ENCODE peak calls at places on chromosomes 6 and 20, in five cellular contexts. One of them, this sample, is unnamed.

GRCh38 chr6:8180327-8181161 is 78.2 kb upstream of the EEF1E1 start:
- DNase-seq in left lung: no peak
- DNase-seq in brain microvascular endothelial cell: peak; percentile 89
- DNase-seq in GM23338: peak; percentile 72
- DNase-seq in cardiac muscle cell: peak; percentile 50
- DNase-seq in this sample: no peak

GRCh38 chr6:158739673-158740072 is 79.5 kb downstream of the EZR start:
- DNase-seq in brain microvascular endothelial cell: no peak
- DNase-seq in GM23338: no peak
- DNase-seq in left lung: no peak
- DNase-seq in cardiac muscle cell: no peak
- DNase-seq in this sample: no peak

GRCh38 chr20:50323209-50323608 is 132.6 kb downstream of the CEBPB start:
- DNase-seq in cardiac muscle cell: no peak
- DNase-seq in left lung: no peak
- DNase-seq in GM23338: no peak
- DNase-seq in brain microvascular endothelial cell: no peak
- DNase-seq in this sample: no peak

GRCh38 chr20:23235173-23236027 is 115.2 kb upstream of the NXT1 start:
- DNase-seq in GM23338: peak; percentile 80
- DNase-seq in cardiac muscle cell: peak; percentile 81
- DNase-seq in left lung: peak; percentile 89
- DNase-seq in brain microvascular endothelial cell: no peak
- DNase-seq in this sample: peak; percentile 84

GRCh38 chr6:13681305-13682061 is 30.2 kb downstream of the RANBP9 start:
- DNase-seq in left lung: no peak
- DNase-seq in GM23338: no peak
- DNase-seq in cardiac muscle cell: no peak
- DNase-seq in brain microvascular endothelial cell: no peak
- DNase-seq in this sample: no peak

GRCh38 chr6:109466212-109466923 is 10.8 kb upstream of the MICAL1 start:
- DNase-seq in cardiac muscle cell: no peak
- DNase-seq in GM23338: no peak
- DNase-seq in brain microvascular endothelial cell: no peak
- DNase-seq in left lung: no peak
- DNase-seq in this sample: no peak

GRCh38 chr6:159985296-159985940 is 16.5 kb downstream of the IGF2R start:
- DNase-seq in cardiac muscle cell: peak; percentile 60
- DNase-seq in brain microvascular endothelial cell: no peak
- DNase-seq in left lung: no peak
- DNase-seq in GM23338: no peak
- DNase-seq in this sample: no peak

GRCh38 chr6:13194852-13195251 is 133.5 kb downstream of the TBC1D7 start:
- DNase-seq in brain microvascular endothelial cell: peak; percentile 58
- DNase-seq in left lung: peak; percentile 73
- DNase-seq in cardiac muscle cell: peak; percentile 85
- DNase-seq in GM23338: peak; percentile 80
- DNase-seq in this sample: peak; percentile 69

GRCh38 chr6:40710626-40711354 is 123.6 kb upstream of the LRFN2 start:
- DNase-seq in GM23338: no peak
- DNase-seq in cardiac muscle cell: no peak
- DNase-seq in left lung: no peak
- DNase-seq in brain microvascular endothelial cell: no peak
- DNase-seq in this sample: no peak

GRCh38 chr6:126724821-126725220 is 384.9 kb downstream of the CENPW start:
- DNase-seq in brain microvascular endothelial cell: no peak
- DNase-seq in GM23338: no peak
- DNase-seq in left lung: no peak
- DNase-seq in cardiac muscle cell: no peak
- DNase-seq in this sample: no peak

GRCh38 chr6:169824848-169825557 is 73.6 kb downstream of the ERMARD start:
- DNase-seq in GM23338: no peak
- DNase-seq in brain microvascular endothelial cell: no peak
- DNase-seq in left lung: peak; percentile 39
- DNase-seq in cardiac muscle cell: no peak
- DNase-seq in this sample: peak; percentile 1

GRCh38 chr6:136989591-136990578 is 54.9 kb downstream of the IL20RA start:
- DNase-seq in left lung: peak; percentile 80
- DNase-seq in brain microvascular endothelial cell: no peak
- DNase-seq in cardiac muscle cell: no peak
- DNase-seq in GM23338: peak; percentile 82
- DNase-seq in this sample: peak; percentile 51

GRCh38 chr6:43789447-43789846 is 19.4 kb downstream of the VEGFA start:
- DNase-seq in GM23338: no peak
- DNase-seq in brain microvascular endothelial cell: no peak
- DNase-seq in cardiac muscle cell: no peak
- DNase-seq in left lung: no peak
- DNase-seq in this sample: no peak

GRCh38 chr20:458766-459165 is 3.6 kb downstream of the TBC1D20 start:
- DNase-seq in cardiac muscle cell: no peak
- DNase-seq in left lung: no peak
- DNase-seq in brain microvascular endothelial cell: no peak
- DNase-seq in GM23338: no peak
- DNase-seq in this sample: no peak

GRCh38 chr20:13396036-13396435 is 175.0 kb downstream of the ISM1 start:
- DNase-seq in brain microvascular endothelial cell: no peak
- DNase-seq in cardiac muscle cell: no peak
- DNase-seq in GM23338: no peak
- DNase-seq in left lung: no peak
- DNase-seq in this sample: no peak

GRCh38 chr20:38293490-38294333 is 10.2 kb upstream of the BPI start:
- DNase-seq in cardiac muscle cell: peak; percentile 16
- DNase-seq in GM23338: peak; percentile 61
- DNase-seq in brain microvascular endothelial cell: no peak
- DNase-seq in left lung: no peak
- DNase-seq in this sample: no peak

GRCh38 chr6:109075934-109076333 is 18.7 kb downstream of the SESN1 start:
- DNase-seq in cardiac muscle cell: no peak
- DNase-seq in brain microvascular endothelial cell: no peak
- DNase-seq in GM23338: no peak
- DNase-seq in left lung: no peak
- DNase-seq in this sample: no peak

GRCh38 chr6:142088858-142089216 is 43.9 kb upstream of the GJE1 start:
- DNase-seq in cardiac muscle cell: peak; percentile 56
- DNase-seq in brain microvascular endothelial cell: peak; percentile 40
- DNase-seq in GM23338: peak; percentile 74
- DNase-seq in left lung: peak; percentile 66
- DNase-seq in this sample: peak; percentile 37

GRCh38 chr20:32558526-32558925 is 26.6 kb downstream of the NOL4L start:
- DNase-seq in cardiac muscle cell: no peak
- DNase-seq in brain microvascular endothelial cell: no peak
- DNase-seq in GM23338: no peak
- DNase-seq in left lung: no peak
- DNase-seq in this sample: no peak

GRCh38 chr20:20365593-20365992 is 2.3 kb upstream of the INSM1 start:
- DNase-seq in left lung: no peak
- DNase-seq in brain microvascular endothelial cell: no peak
- DNase-seq in GM23338: peak; percentile 22
- DNase-seq in cardiac muscle cell: no peak
- DNase-seq in this sample: no peak

GRCh38 chr6:39124114-39124513 is 9.1 kb upstream of the SAYSD1 start:
- DNase-seq in brain microvascular endothelial cell: no peak
- DNase-seq in GM23338: no peak
- DNase-seq in cardiac muscle cell: no peak
- DNase-seq in left lung: no peak
- DNase-seq in this sample: no peak

GRCh38 chr6:78908621-78909020 is 41.3 kb downstream of the IRAK1BP1 start:
- DNase-seq in brain microvascular endothelial cell: no peak
- DNase-seq in cardiac muscle cell: no peak
- DNase-seq in GM23338: no peak
- DNase-seq in left lung: no peak
- DNase-seq in this sample: no peak

GRCh38 chr20:48658198-48658476 is 169.7 kb downstream of the PREX1 start:
- DNase-seq in cardiac muscle cell: no peak
- DNase-seq in left lung: no peak
- DNase-seq in GM23338: no peak
- DNase-seq in brain microvascular endothelial cell: no peak
- DNase-seq in this sample: no peak

GRCh38 chr20:16816192-16816591 is 68.0 kb downstream of the OTOR start:
- DNase-seq in GM23338: peak; percentile 64
- DNase-seq in cardiac muscle cell: no peak
- DNase-seq in brain microvascular endothelial cell: no peak
- DNase-seq in left lung: no peak
- DNase-seq in this sample: no peak
- H3K27ac ChIP-seq in GM23338: no peak overlapping the region
- H3K27ac ChIP-seq in cardiac muscle cell: no peak overlapping the region
- H3K27ac ChIP-seq in brain microvascular endothelial cell: no peak overlapping the region
- H3K27ac ChIP-seq in left lung: no peak overlapping the region
- H3K27ac ChIP-seq in this sample: no peak overlapping the region

DNA sequence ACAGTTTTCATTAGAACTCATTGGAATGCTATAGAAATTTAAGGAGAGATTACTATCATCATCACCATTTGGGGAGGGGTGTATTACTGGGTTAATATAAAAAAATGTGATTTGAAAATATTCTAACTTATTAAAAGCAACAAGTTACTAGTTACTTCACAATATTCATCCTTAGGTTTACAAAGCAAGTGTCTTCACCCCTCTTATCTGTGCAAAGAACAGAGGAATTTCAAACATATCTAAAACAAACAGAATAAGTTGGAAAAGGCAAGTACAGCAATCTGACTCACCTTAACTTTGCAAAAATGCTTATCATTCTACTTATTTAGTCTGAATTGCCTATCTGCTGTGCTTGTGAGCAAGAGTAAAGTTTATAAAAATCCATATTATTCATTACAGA is 32.9 kb downstream of the DCBLD1 start:
- DNase-seq in GM23338: no peak
- DNase-seq in brain microvascular endothelial cell: no peak
- DNase-seq in cardiac muscle cell: no peak
- DNase-seq in left lung: no peak
- DNase-seq in this sample: no peak
- TF ChIP-seq CTCF in GM23338: no peak
- TF ChIP-seq CTCF in brain microvascular endothelial cell: no peak
- TF ChIP-seq CTCF in cardiac muscle cell: no peak
- TF ChIP-seq CTCF in left lung: no peak
- TF ChIP-seq CTCF in this sample: no peak

DNA sequence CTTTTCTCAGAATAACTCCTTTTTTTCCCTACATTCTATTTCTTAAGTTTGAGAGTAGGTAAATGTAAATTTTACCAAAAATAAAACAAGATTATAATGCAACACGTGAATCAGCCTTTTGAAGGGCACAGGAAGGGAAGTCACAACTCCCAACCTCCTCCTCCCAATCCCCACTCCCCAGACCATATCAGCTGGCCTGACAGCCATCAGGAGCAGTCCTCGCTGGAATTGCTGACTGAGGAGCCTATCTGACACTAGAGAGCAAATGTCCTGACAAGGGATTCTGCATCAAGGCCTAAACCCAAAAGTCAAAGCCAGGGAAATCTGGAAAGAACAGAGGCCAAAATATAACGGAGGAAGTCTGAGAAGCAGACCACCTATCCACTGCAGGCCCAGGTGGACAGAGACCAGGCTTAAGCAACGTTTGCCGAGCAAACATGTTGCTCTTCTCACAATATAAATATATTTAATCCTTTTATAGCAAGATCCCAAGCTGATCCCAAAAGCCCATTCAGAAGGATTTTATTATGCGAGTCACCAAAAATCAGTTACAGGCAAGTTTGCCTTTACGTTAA is 2.5 kb downstream of the RRAGD start:
- DNase-seq in brain microvascular endothelial cell: no peak
- DNase-seq in cardiac muscle cell: no peak
- DNase-seq in left lung: no peak
- DNase-seq in GM23338: peak; percentile 49
- DNase-seq in this sample: no peak
- H3K27ac ChIP-seq in brain microvascular endothelial cell: no peak overlapping the region
- H3K27ac ChIP-seq in cardiac muscle cell: peak overlapping the region; percentile 94
- H3K27ac ChIP-seq in left lung: no peak overlapping the region
- H3K27ac ChIP-seq in GM23338: no peak overlapping the region
- H3K27ac ChIP-seq in this sample: no peak overlapping the region

DNA sequence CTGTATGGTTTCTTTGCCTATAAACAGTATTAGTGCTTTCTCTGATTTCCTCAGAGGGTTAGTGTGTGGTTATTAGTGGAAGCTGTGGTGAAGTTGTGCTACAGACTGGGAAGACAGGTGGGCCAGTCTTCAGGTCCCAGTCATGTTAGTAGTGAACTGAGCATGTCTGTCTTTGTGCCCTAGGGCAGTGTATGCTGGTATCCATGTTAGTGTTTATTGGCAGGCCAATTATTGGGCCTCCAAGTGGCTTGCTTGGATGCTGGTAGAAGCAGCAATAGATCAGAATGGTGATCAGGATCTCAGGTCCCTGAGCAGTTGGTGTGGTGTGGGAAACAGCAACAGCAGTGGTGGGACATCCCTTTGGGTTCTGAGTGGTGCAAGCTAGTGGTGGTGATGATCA is 137.6 kb downstream of the OTOR start:
- DNase-seq in GM23338: no peak
- DNase-seq in cardiac muscle cell: no peak
- DNase-seq in brain microvascular endothelial cell: no peak
- DNase-seq in left lung: no peak
- DNase-seq in this sample: no peak
- TF ChIP-seq CTCF in GM23338: no peak
- TF ChIP-seq CTCF in cardiac muscle cell: no peak
- TF ChIP-seq CTCF in brain microvascular endothelial cell: no peak
- TF ChIP-seq CTCF in left lung: no peak
- TF ChIP-seq CTCF in this sample: no peak